ENCODE peak calls at places on chromosome 22, in six cellular contexts. O is fibroblast of lung; T is mucosa of descending colon; I is hepatocyte; L is CD8-positive, alpha-beta T cell; W is transverse colon. V is an unnamed sample. For H3K4me1, the result is how much of the 10 kb centered on the place peaks cover.

GRCh38 chr22:48379371-48379770 is 1448.3 kb downstream of the BRD1 start:
- DNase-seq in W (no peak), O (no peak), I (no peak), T (no peak), L (no peak), V (no peak)

GRCh38 chr22:19875531-19876313 is 21.0 kb upstream of the GNB1L start:
- DNase-seq in I (no peak), W (no peak), O (no peak), T (peak), L (no peak), V (no peak)

GRCh38 chr22:27311666-27312566 is 489.6 kb downstream of the MN1 start:
- DNase-seq in O (no peak), L (no peak), I (no peak), W (peak), T (no peak), V (no peak)

GRCh38 chr22:41782316-41782715 is 18.2 kb upstream of the CCDC134 start:
- DNase-seq in T (no peak), I (no peak), W (peak), L (peak), O (no peak), V (no peak)

GRCh38 chr22:41504397-41504796 is 35.5 kb downstream of the ACO2 start:
- DNase-seq in L (no peak), I (no peak), O (no peak), W (no peak), T (no peak), V (no peak)

GRCh38 chr22:37237371-37238268 is 6.4 kb downstream of the RAC2 start:
- DNase-seq in T (peak), O (no peak), W (peak), L (peak), I (no peak), V (no peak)

GRCh38 chr22:42939451-42939881 is 75.5 kb downstream of the PACSIN2 start:
- DNase-seq in O (no peak), T (no peak), L (no peak), W (peak), I (no peak), V (no peak)

GRCh38 chr22:41598891-41599635 is 9.4 kb upstream of the PMM1 start:
- DNase-seq in I (no peak), W (no peak), O (no peak), T (no peak), L (no peak), V (no peak)

GRCh38 chr22:35397095-35397904 is 2.6 kb upstream of the MCM5 start:
- DNase-seq in W (no peak), I (peak), O (peak), T (no peak), L (no peak), V (no peak)

GRCh38 chr22:18059473-18059872 is 18.3 kb upstream of the PEX26 start:
- DNase-seq in I (no peak), T (no peak), O (no peak), L (no peak), W (no peak), V (no peak)

GRCh38 chr22:27919943-27920755 is 1.1 kb upstream of the PITPNB start:
- DNase-seq in W (no peak), L (no peak), T (no peak), I (peak), O (peak), V (peak)

GRCh38 chr22:44196731-44197131 is 16.0 kb downstream of the PARVG start:
- DNase-seq in W (no peak), I (no peak), T (peak), O (no peak), L (no peak), V (no peak)

GRCh38 chr22:46637711-46638600 is 17.8 kb downstream of the GRAMD4 start:
- DNase-seq in I (no peak), T (no peak), W (no peak), L (no peak), O (no peak), V (no peak)

GRCh38 chr22:46639843-46640242 is 19.7 kb downstream of the GRAMD4 start:
- DNase-seq in W (no peak), I (no peak), L (no peak), O (no peak), T (no peak), V (no peak)

GRCh38 chr22:46640293-46640692 is 20.1 kb downstream of the GRAMD4 start:
- DNase-seq in W (no peak), L (no peak), I (no peak), T (no peak), O (no peak), V (no peak)

GRCh38 chr22:46636221-46637002 is 16.2 kb downstream of the GRAMD4 start:
- DNase-seq in O (no peak), T (no peak), L (no peak), W (no peak), I (no peak), V (no peak)

GRCh38 chr22:46638601-46639431 is 18.6 kb downstream of the GRAMD4 start:
- DNase-seq in T (no peak), W (no peak), L (no peak), O (peak), I (peak), V (no peak)
- H3K4me3 ChIP-seq in T (no peak), W (no peak), L (no peak), O (no peak), I (no peak), V (no peak)

GRCh38 chr22:24809331-24809730 is 3.3 kb downstream of the SGSM1 start:
- DNase-seq in W (no peak), L (no peak), T (no peak), I (no peak), O (no peak), V (no peak)

GRCh38 chr22:24807284-24807950 is 1.4 kb downstream of the SGSM1 start:
- DNase-seq in L (no peak), O (peak), T (no peak), W (peak), I (peak), V (no peak)

GRCh38 chr22:24803064-24803542 is 2.9 kb upstream of the SGSM1 start:
- DNase-seq in W (peak), L (peak), O (peak), I (peak), T (no peak), V (peak)

GRCh38 chr22:24806663-24807001 is 621 bp downstream of the SGSM1 start:
- DNase-seq in W (no peak), I (peak), O (no peak), L (no peak), T (peak), V (no peak)

GRCh38 chr22:24805790-24806662 is at the start of gene SGSM1:
- DNase-seq in T (peak), O (peak), L (peak), W (peak), I (peak), V (peak)
- H3K4me1 ChIP-seq in T (under half), O (under half), L (under half), W (under half), I (under half), V (under half)

GRCh38 chr22:23913661-23914353 is 19.6 kb downstream of the MIF start:
- DNase-seq in O (peak), I (peak), L (peak), T (peak), W (peak), V (peak)
- H3K4me3 ChIP-seq in O (peak), I (peak), L (peak), T (peak), W (peak), V (peak)

GRCh38 chr22:23227380-23227779 is 47.1 kb downstream of the BCR start:
- DNase-seq in L (no peak), W (no peak), O (no peak), T (no peak), I (no peak), V (no peak)
- H3K4me1 ChIP-seq in L (half or more), W (under half), O (under half), T (under half), I (under half), V (half or more)

DNA sequence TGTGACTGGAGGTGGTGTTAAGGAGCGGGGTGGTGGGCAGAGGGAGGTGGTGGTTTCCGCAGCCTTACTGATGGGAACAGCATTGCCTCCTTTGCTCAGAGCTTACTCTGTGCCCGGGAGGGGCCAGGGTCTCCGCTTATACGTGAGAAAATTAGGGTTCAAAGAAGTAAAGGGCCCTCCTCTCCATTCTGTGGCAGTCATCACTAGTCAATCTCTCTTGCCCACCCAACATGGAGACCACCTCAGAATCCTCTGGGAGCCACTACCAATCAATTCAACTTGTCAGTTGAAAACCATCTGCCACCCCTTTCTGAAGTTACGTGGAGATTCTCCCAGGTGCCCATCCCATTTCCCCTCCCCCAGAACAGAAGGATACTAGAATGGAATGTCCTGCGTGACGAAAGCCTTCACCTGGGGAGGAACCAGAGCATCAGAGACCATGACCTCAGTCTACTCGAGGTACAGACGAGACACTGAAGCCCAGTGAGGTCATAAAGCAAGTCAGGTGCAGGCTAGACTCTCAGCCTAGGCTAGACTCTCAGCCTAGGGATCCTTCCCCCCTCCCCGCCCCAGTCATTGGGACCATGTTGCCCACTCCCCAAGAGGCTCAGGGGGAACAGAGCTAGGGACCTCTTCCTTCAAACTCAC is 2.0 kb downstream of the SELENOM start:
- DNase-seq in W (no peak), I (no peak), T (no peak), L (no peak), O (no peak), V (no peak)
- H3K4me3 ChIP-seq in W (peak), I (no peak), T (no peak), L (no peak), O (peak), V (no peak)

GRCh38 chr22:49823289-49824045 is 4.2 kb downstream of the BRD1 start:
- DNase-seq in T (no peak), L (no peak), W (no peak), O (no peak), I (no peak), V (no peak)
- H3K4me1 ChIP-seq in T (under half), L (under half), W (under half), O (under half), I (under half), V (half or more)

GRCh38 chr22:46060292-46061123 is 83.5 kb upstream of the WNT7B start:
- DNase-seq in T (no peak), O (no peak), I (no peak), W (no peak), L (no peak), V (no peak)
- H3K4me3 ChIP-seq in T (no peak), O (no peak), I (no peak), W (no peak), L (no peak), V (no peak)

GRCh38 chr22:38503021-38503420 is 3.1 kb downstream of the DDX17 start:
- DNase-seq in O (no peak), T (no peak), W (no peak), I (no peak), L (no peak), V (no peak)

GRCh38 chr22:38494498-38494897 is 11.6 kb downstream of the DDX17 start:
- DNase-seq in L (no peak), I (no peak), T (no peak), O (no peak), W (no peak), V (no peak)

GRCh38 chr22:38494939-38495338 is 11.2 kb downstream of the DDX17 start:
- DNase-seq in O (no peak), W (no peak), I (no peak), L (no peak), T (no peak), V (no peak)

GRCh38 chr22:38501797-38502672 is 4.1 kb downstream of the DDX17 start:
- DNase-seq in I (no peak), L (no peak), O (no peak), T (no peak), W (no peak), V (no peak)

GRCh38 chr22:38497869-38498268 is 8.2 kb downstream of the DDX17 start:
- DNase-seq in I (no peak), O (no peak), W (no peak), T (no peak), L (no peak), V (no peak)
- H3K4me1 ChIP-seq in I (under half), O (under half), W (under half), T (under half), L (half or more), V (under half)

DNA sequence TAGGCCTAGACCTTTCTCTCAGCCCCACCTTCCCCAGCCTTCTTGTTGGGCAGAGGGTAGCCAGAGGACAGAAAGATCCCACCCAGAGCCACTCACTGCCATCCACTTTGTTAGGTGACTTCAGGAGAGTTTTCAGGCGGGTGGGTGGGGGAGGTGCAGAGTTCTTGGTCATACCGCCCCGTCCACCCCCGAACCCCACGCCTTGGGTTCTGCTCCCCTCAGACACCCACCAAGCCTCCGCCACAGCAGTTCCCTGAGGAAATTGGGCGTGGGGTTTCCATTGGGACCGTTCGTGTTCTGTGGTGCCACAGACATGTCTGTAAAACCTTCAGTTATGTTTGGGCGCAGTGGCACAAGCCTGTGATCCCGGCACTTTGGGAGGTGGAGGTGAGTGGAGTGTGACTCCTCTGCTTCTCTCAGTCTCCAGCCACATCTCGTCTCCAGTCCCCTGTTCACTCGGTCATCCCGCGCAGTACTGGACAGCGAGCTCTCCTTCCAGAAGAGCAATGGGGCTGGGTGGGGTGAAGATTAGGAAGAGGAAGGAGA is 1.5 kb downstream of the MIF start:
- DNase-seq in W (no peak), O (no peak), T (no peak), L (no peak), I (no peak), V (no peak)
- H3K4me3 ChIP-seq in W (peak), O (peak), T (no peak), L (peak), I (peak), V (peak)

DNA sequence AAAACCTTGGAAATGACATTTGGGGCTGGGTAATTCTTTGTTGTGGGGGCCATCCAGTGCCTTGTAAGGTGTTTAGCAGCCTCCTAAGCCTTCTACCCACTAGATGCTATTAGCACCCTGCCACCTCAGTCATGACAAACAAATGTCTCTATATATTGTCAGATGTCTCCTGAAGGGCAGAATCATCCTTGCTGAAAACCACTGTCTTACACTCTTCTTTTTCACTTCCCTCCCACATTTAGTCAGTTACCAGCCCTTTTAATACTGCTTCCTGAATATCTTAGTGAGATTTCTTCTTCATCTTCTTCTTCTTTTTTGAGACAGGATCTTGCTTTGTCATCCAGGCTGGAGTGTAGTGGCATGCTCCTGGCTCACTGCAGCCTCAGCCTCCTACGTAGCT is 33.1 kb downstream of the TNRC6B start:
- DNase-seq in T (no peak), L (no peak), O (no peak), I (no peak), W (no peak), V (no peak)
- H3K4me1 ChIP-seq in T (under half), L (half or more), O (under half), I (under half), W (under half), V (under half)

V was measured in right atrium auricular region.